ENCODE peak calls at places on chromosomes 1 and 21, in six cellular contexts. F, D, G, Q, A and S are unnamed samples.

GRCh38 chr1:6743189-6744101 is 41.8 kb upstream of the CAMTA1 start:
- DNase-seq in D (no peak), Q (peak), G (no peak), A (no peak), F (no peak), S (peak)

GRCh38 chr1:240739139-240739538 is 127.2 kb upstream of the GREM2 start:
- DNase-seq in G (no peak), D (no peak), F (no peak), A (no peak), Q (no peak), S (no peak)

GRCh38 chr1:30684259-30684658 is 39.1 kb downstream of the MATN1 start:
- DNase-seq in Q (no peak), F (no peak), A (no peak), D (no peak), G (no peak), S (no peak)

GRCh38 chr1:212942679-212943392 is 7.5 kb upstream of the VASH2 start:
- DNase-seq in F (no peak), Q (no peak), A (no peak), D (no peak), G (no peak), S (no peak)

GRCh38 chr1:221824025-221824424 is 82.1 kb upstream of the DUSP10 start:
- DNase-seq in G (no peak), D (no peak), F (no peak), A (no peak), Q (no peak), S (no peak)

GRCh38 chr1:211606327-211606913 is 27.5 kb upstream of the SLC30A1 start:
- DNase-seq in G (peak), A (peak), Q (peak), F (no peak), D (no peak), S (peak)

GRCh38 chr1:231338270-231339128 is at the start of gene SPRTN:
- DNase-seq in Q (no peak), D (no peak), G (peak), F (peak), A (no peak), S (no peak)

GRCh38 chr1:82329226-82329625 is 528.5 kb downstream of the ADGRL2 start:
- DNase-seq in Q (no peak), A (no peak), D (no peak), G (no peak), F (no peak), S (no peak)

GRCh38 chr1:41501581-41501980 is 17.1 kb upstream of the EDN2 start:
- DNase-seq in D (no peak), F (no peak), G (no peak), Q (no peak), A (no peak), S (peak)

GRCh38 chr1:204841798-204842197 is 28.9 kb upstream of the NFASC start:
- DNase-seq in D (no peak), A (no peak), Q (no peak), F (no peak), G (no peak), S (peak)

GRCh38 chr1:172642970-172643369 is 15.9 kb upstream of the FASLG start:
- DNase-seq in F (no peak), D (no peak), Q (no peak), A (peak), G (no peak), S (no peak)

GRCh38 chr1:214900590-214900989 is 181.9 kb upstream of the KCNK2 start:
- DNase-seq in A (no peak), D (no peak), F (no peak), G (no peak), Q (no peak), S (no peak)

GRCh38 chr1:214899908-214900470 is 182.5 kb upstream of the KCNK2 start:
- DNase-seq in G (no peak), F (no peak), D (no peak), Q (no peak), A (no peak), S (no peak)

GRCh38 chr1:214898718-214899117 is 183.8 kb upstream of the KCNK2 start:
- DNase-seq in D (no peak), G (no peak), F (no peak), Q (no peak), A (no peak), S (no peak)

GRCh38 chr1:214902636-214903320 is 179.8 kb upstream of the KCNK2 start:
- DNase-seq in Q (no peak), F (no peak), A (no peak), G (no peak), D (peak), S (no peak)

DNA sequence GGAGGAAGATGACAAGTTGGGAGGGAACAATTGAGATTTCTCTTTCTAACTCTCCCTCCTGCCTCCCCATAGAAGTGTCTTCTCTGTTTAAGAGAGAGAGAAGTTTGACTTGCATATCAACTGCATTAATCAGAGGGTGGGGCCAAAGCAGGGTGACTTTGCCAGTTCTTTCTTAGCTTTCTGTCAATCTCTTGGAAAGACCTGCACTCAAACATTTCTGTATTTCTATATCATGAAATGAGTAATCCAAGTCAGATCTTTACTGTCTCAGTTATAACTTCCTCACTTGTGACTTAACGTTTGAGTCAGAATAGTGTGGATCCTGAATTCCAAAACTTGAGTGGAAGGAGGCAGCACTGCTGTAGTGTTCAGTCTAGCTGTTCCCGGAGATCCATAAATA is 180.8 kb upstream of the KCNK2 start:
- DNase-seq in D (no peak), Q (no peak), A (no peak), F (no peak), G (no peak), S (no peak)
- TF ChIP-seq JUND in D (no peak), Q (no peak), A (no peak), F (peak), G (no peak), S (no peak)

DNA sequence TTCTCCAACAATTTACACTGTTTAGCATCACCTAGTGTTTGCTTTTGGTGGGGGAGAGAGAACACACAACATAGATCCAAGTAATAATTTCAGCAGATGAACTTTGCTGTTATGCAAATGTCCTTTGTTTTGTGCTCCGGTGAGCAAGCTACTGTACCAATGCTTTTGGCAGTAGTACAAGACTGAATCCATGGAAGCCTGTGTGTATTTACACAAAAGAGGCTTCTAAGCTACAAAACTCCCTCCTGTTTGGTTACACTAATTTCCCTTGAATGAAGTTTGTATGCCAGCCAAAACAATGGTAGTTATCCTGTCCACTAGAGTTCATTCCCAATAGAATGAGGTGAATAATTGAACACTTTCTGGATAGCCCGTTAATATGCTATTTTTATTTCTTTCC is 320.5 kb downstream of the KCTD3 start:
- DNase-seq in D (no peak), A (no peak), G (no peak), F (no peak), Q (no peak), S (no peak)
- TF ChIP-seq JUND in D (no peak), A (no peak), G (no peak), F (no peak), Q (no peak), S (no peak)

GRCh38 chr1:208980590-208980989 is 602.9 kb upstream of the CAMK1G start:
- DNase-seq in F (no peak), G (no peak), D (no peak), Q (no peak), A (no peak), S (no peak)
- TF ChIP-seq JUND in F (no peak), G (no peak), D (no peak), Q (no peak), A (no peak), S (no peak)

GRCh38 chr1:67367370-67368345 is 60.0 kb downstream of the IL12RB2 start:
- DNase-seq in A (peak), D (no peak), F (peak), Q (no peak), G (peak), S (peak)
- TF ChIP-seq JUND in A (no peak), D (no peak), F (no peak), Q (no peak), G (no peak), S (no peak)

GRCh38 chr1:5099018-5099417 is 444.6 kb downstream of the AJAP1 start:
- DNase-seq in G (no peak), Q (no peak), F (no peak), A (no peak), D (no peak), S (no peak)

GRCh38 chr1:5093042-5093441 is 438.6 kb downstream of the AJAP1 start:
- DNase-seq in D (no peak), A (no peak), F (no peak), Q (no peak), G (no peak), S (no peak)
- TF ChIP-seq JUND in D (no peak), A (no peak), F (no peak), Q (no peak), G (no peak), S (no peak)

GRCh38 chr21:41610042-41610839 is 102.3 kb upstream of the TMPRSS2 start:
- DNase-seq in A (peak), G (peak), Q (no peak), D (peak), F (peak), S (peak)
- TF ChIP-seq JUND in A (no peak), G (no peak), Q (no peak), D (no peak), F (no peak), S (no peak)

GRCh38 chr1:193104496-193104905 is 713 bp downstream of the GLRX2 start:
- DNase-seq in G (peak), Q (no peak), F (peak), D (peak), A (peak), S (peak)
- TF ChIP-seq JUND in G (no peak), Q (no peak), F (no peak), D (no peak), A (no peak), S (no peak)

GRCh38 chr1:226870323-226871046 is at the start of gene PSEN2:
- DNase-seq in G (peak), Q (no peak), A (peak), D (peak), F (peak), S (peak)
- TF ChIP-seq JUND in G (no peak), Q (no peak), A (no peak), D (no peak), F (no peak), S (no peak)

GRCh38 chr1:200478945-200479558 is 69.2 kb upstream of the ZNF281 start:
- DNase-seq in Q (no peak), A (no peak), D (no peak), G (no peak), F (no peak), S (no peak)

GRCh38 chr1:200479816-200480215 is 70.0 kb upstream of the ZNF281 start:
- DNase-seq in D (no peak), G (no peak), Q (no peak), F (no peak), A (no peak), S (no peak)

GRCh38 chr1:200486634-200487033 is 76.8 kb upstream of the ZNF281 start:
- DNase-seq in A (no peak), D (no peak), F (no peak), Q (no peak), G (no peak), S (no peak)

GRCh38 chr1:200487650-200488049 is 77.8 kb upstream of the ZNF281 start:
- DNase-seq in Q (no peak), A (no peak), D (no peak), F (no peak), G (no peak), S (no peak)

GRCh38 chr1:200483491-200484143 is 73.8 kb upstream of the ZNF281 start:
- DNase-seq in Q (peak), D (peak), F (peak), G (peak), A (peak), S (peak)
- TF ChIP-seq JUND in Q (peak), D (peak), F (peak), G (peak), A (no peak), S (no peak)